ENCODE peak calls at places on chromosomes 13 and 19, in four cellular contexts. S is HepG2, U is K562, Q is GM12878. C is an unnamed sample.

GRCh38 chr19:38900816-38901215 is 1.0 kb downstream of the NFKBIB start:
- DNase-seq in U (no peak), S (no peak), Q (no peak), C (no peak)

GRCh38 chr13:32585625-32586021 is 629 bp upstream of the PDS5B start:
- DNase-seq in U (no peak), Q (no peak), S (no peak), C (no peak)

GRCh38 chr13:74325106-74325505 is 190.9 kb upstream of the KLF12 start:
- DNase-seq in S (peak; percentile 53), U (no peak), Q (no peak), C (no peak)

GRCh38 chr19:19623383-19623782 is 4.6 kb downstream of the LPAR2 start:
- DNase-seq in S (no peak), U (no peak), Q (no peak), C (no peak)

GRCh38 chr13:82847595-82847994 is 1034.7 kb downstream of the SLITRK1 start:
- DNase-seq in S (no peak), Q (no peak), U (no peak), C (no peak)

GRCh38 chr13:71148391-71148790 is 718.6 kb downstream of the DACH1 start:
- DNase-seq in Q (no peak), S (no peak), U (no peak), C (no peak)

GRCh38 chr19:42290523-42291436 is 11.2 kb upstream of the PRR19 start:
- DNase-seq in U (peak; percentile 47), S (peak; percentile 61), Q (no peak), C (no peak)

GRCh38 chr19:46426506-46427162 is 2.1 kb downstream of the PNMA8C start:
- DNase-seq in U (peak; percentile 81), Q (no peak), S (peak; percentile 71), C (peak; percentile 87)

GRCh38 chr19:13619203-13619632 is 112.9 kb upstream of the CACNA1A start:
- DNase-seq in U (no peak), Q (no peak), S (no peak), C (no peak)

GRCh38 chr13:91375119-91375729 is 23.2 kb upstream of the GPC5 start:
- DNase-seq in S (no peak), Q (no peak), U (peak; percentile 78), C (no peak)

GRCh38 chr19:48308695-48309586 is 16.4 kb upstream of the EMP3 start:
- DNase-seq in Q (no peak), U (no peak), S (peak; percentile 71), C (peak; percentile 51)

GRCh38 chr13:33637978-33638743 is 179.8 kb upstream of the RFC3 start:
- DNase-seq in S (no peak), U (no peak), Q (no peak), C (no peak)

GRCh38 chr13:22375151-22375550 is 704.3 kb downstream of the FGF9 start:
- DNase-seq in U (no peak), Q (no peak), S (no peak), C (no peak)

GRCh38 chr13:110811008-110811720 is 97.7 kb downstream of the ING1 start:
- DNase-seq in Q (no peak), S (no peak), U (no peak), C (no peak)

GRCh38 chr13:39779337-39780270 is 124.1 kb downstream of the COG6 start:
- DNase-seq in Q (no peak), S (no peak), U (no peak), C (no peak)

GRCh38 chr19:43406297-43406696 is 8.4 kb upstream of the TEX101 start:
- DNase-seq in Q (no peak), U (no peak), S (no peak), C (no peak)

GRCh38 chr19:4972509-4973230 is 3.8 kb downstream of the KDM4B start:
- DNase-seq in Q (no peak), S (peak; percentile 74), U (no peak), C (no peak)

GRCh38 chr19:34461375-34462100 is 20.0 kb upstream of the WTIP start:
- DNase-seq in U (no peak), S (no peak), Q (no peak), C (no peak)

GRCh38 chr19:47663911-47664771 is 49.1 kb upstream of the EHD2 start:
- DNase-seq in U (peak; percentile 52), S (peak; percentile 59), Q (no peak), C (no peak)

GRCh38 chr13:103730407-103730806 is 664.2 kb upstream of the SLC10A2 start:
- DNase-seq in Q (no peak), S (no peak), U (no peak), C (no peak)

GRCh38 chr13:60351326-60351725 is 45.7 kb upstream of the TDRD3 start:
- DNase-seq in S (no peak), Q (no peak), U (no peak), C (no peak)

GRCh38 chr19:36997152-36997842 is 80.9 kb upstream of the ZNF420 start:
- DNase-seq in U (no peak), S (no peak), Q (no peak), C (no peak)

GRCh38 chr19:32450217-32450616 is 44.6 kb downstream of the DPY19L3 start:
- DNase-seq in S (no peak), U (no peak), Q (no peak), C (no peak)

GRCh38 chr19:3480383-3481091 is at the start of gene SMIM24:
- DNase-seq in U (peak; percentile 51), S (peak; percentile 73), Q (no peak), C (no peak)

GRCh38 chr19:2837430-2837829 is 3.8 kb upstream of the ZNF555 start:
- DNase-seq in U (no peak), Q (no peak), S (peak; percentile 70), C (no peak)

GRCh38 chr13:33307820-33308219 is 22.3 kb upstream of the STARD13 start:
- DNase-seq in S (no peak), U (no peak), Q (no peak), C (no peak)

GRCh38 chr19:31284621-31285020 is 64.6 kb downstream of the TSHZ3 start:
- DNase-seq in U (no peak), Q (no peak), S (no peak), C (no peak)

GRCh38 chr13:60078226-60078625 is 85.5 kb downstream of the DIAPH3 start:
- DNase-seq in S (no peak), U (no peak), Q (no peak), C (no peak)

GRCh38 chr13:46113596-46113995 is 8.8 kb upstream of the CPB2 start:
- DNase-seq in S (no peak), Q (no peak), U (no peak), C (no peak)

GRCh38 chr13:20616059-20616797 is 49.3 kb downstream of the IFT88 start:
- DNase-seq in U (no peak), Q (no peak), S (no peak), C (no peak)

GRCh38 chr13:105972811-105973590 is 562.5 kb downstream of the EFNB2 start:
- DNase-seq in U (no peak), S (no peak), Q (no peak), C (no peak)

GRCh38 chr13:43360911-43361605 is 337.7 kb downstream of the DNAJC15 start:
- DNase-seq in S (no peak), Q (no peak), U (no peak), C (no peak)

GRCh38 chr13:56457535-56458200 is 683.0 kb upstream of the PRR20A start:
- DNase-seq in S (no peak), U (no peak), Q (no peak), C (no peak)

GRCh38 chr13:48038763-48039162 is 1.2 kb downstream of the NUDT15 start:
- DNase-seq in S (no peak), U (no peak), Q (no peak), C (no peak)
- TF ChIP-seq USF2 in S (no peak), U (no peak), Q (no peak), C (no peak)

GRCh38 chr19:50713556-50714236 is 5.9 kb downstream of the SHANK1 start:
- DNase-seq in Q (no peak), U (no peak), S (no peak), C (no peak)
- TF ChIP-seq NR2C2 in Q (no peak), U (no peak), S (no peak), C (no peak)

DNA sequence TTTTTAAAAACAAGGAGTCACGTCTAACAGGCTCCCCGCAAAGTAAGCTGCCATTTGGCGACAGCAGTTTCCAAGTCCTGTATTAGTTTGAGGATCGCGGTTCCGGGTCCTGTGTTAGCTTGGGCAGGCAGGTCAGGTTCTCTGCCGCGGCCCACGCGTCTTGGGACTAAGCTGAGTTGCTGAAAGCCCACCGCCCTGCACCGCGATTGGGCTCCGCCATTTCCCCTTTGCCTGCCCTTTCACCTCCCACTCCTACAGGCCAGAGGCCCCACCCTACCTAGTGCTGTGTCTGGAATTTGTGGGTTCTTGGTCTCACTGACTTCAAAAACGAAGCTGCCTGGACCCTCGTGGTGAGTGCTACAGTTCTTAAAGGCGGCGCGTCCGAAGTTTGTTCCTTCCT is 6.8 kb downstream of the PARP4 start:
- DNase-seq in U (no peak), Q (no peak), S (no peak), C (no peak)
- TF ChIP-seq USF2 in U (no peak), Q (no peak), S (no peak), C (no peak)

DNA sequence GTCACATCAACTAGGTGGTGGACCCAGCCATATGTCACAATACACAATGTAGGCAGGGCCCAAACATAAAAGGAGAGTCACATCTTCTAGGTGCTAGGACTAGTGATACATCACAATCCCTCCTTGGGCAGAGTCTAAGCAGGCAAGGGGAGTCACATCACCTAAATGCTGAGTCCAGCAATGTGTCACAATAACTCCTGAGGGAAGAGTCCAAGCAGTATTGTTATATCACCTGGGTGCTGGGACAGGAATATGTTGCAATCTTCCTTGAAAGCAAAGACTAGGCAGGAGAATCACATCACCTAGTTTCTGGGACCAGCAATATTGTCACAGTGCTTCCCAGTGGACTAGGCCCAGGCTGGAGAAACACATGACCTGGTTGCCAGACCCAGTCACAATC is 29.4 kb upstream of the ZNF729 start:
- DNase-seq in U (no peak), Q (no peak), S (no peak), C (no peak)
- TF ChIP-seq NR2C2 in U (no peak), Q (no peak), S (no peak), C (no peak)

C was measured in WTC11.